ENCODE peak calls at places on chromosome 19, in four cellular contexts. Z, T, D and R are unnamed samples.

GRCh38 chr19:16628984-16629691 is 1.1 kb upstream of the MED26 start:
- DNase-seq in Z (no peak), T (no peak), D (peak), R (no peak)

GRCh38 chr19:3359850-3360493 is 6.4 kb upstream of the NFIC start:
- DNase-seq in Z (no peak), T (peak), D (no peak), R (no peak)

GRCh38 chr19:55169136-55169535 is 2.7 kb upstream of the DNAAF3 start:
- DNase-seq in Z (no peak), T (no peak), D (no peak), R (no peak)

GRCh38 chr19:42143341-42144234 is 11.3 kb upstream of the POU2F2 start:
- DNase-seq in Z (no peak), T (peak), D (no peak), R (peak)

GRCh38 chr19:46489445-46490272 is 6.0 kb downstream of the PNMA8B start:
- DNase-seq in Z (no peak), T (peak), D (no peak), R (no peak)

GRCh38 chr19:54572696-54573311 is 786 bp upstream of the LILRA2 start:
- DNase-seq in Z (no peak), T (peak), D (no peak), R (no peak)

GRCh38 chr19:53554804-53555203 is 16.9 kb downstream of the ZNF331 start:
- DNase-seq in Z (no peak), T (no peak), D (no peak), R (no peak)

GRCh38 chr19:30407310-30407709 is 35.1 kb downstream of the ZNF536 start:
- DNase-seq in Z (no peak), T (no peak), D (no peak), R (no peak)

GRCh38 chr19:1612114-1613086 is 7.1 kb upstream of the UQCR11 start:
- DNase-seq in Z (no peak), T (no peak), D (no peak), R (no peak)

GRCh38 chr19:17292301-17293074 is 10.7 kb downstream of the ABHD8 start:
- DNase-seq in Z (peak), T (peak), D (peak), R (peak)

GRCh38 chr19:46603752-46604241 is 2.7 kb downstream of the CALM3 start:
- DNase-seq in Z (no peak), T (no peak), D (no peak), R (no peak)

DNA sequence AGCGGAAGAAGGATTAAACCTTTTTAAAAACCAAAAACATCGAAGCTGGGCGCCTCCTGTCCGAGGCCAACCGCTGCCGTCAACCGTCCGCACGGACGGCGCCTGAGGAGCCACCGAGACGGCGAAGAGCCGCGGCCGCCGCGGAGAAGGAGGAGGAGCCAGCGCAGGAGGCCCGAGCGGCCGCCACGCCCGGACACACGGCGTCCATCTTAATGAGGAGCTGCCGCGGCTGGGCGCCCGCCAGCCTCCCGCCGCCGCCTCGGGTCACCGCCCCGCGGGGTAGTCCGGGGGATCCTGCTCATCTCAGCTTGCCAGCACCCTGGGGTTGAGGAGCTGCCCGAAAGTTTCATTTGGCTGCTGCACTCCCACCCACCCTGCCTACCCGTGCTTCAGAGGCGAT is 10.6 kb downstream of the ZSCAN1 start:
- DNase-seq in Z (no peak), T (no peak), D (no peak), R (no peak)
- TF ChIP-seq POLR2AphosphoS2 in Z (no peak), T (no peak), D (no peak), R (no peak)

DNA sequence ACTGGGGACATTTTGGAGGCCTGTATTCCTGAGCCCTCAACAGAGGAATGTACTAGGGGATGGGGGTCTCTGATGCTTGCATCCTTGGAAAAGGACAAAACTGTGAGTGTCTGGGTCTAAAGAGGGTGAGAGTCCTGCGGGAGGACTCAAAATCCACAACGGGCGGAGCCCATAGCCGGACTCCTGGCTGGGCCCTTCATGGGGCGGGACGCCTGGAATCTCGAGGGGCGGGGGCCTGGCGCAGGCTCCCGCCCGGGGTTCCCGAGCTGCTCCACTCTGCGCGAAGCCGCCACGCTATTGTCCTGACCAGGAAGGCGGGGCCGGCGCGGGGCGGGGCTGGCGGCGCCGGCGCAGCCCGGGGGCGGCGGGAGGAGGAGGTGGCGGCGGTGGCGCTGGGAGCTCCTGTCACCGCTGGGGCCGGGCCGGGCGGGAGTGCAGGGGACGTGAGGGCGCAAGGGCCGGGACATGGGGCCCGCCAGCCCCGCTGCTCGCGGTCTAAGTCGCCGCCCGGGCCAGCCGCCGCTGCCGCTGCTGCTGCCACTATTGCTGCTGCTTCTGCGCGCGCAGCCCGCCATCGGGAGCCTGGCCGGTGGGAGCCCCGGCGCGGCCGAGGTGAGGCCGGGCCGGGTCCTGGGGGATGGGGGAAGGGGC is at the start of gene APLP1:
- DNase-seq in Z (peak), T (peak), D (no peak), R (peak)
- TF ChIP-seq POLR2AphosphoS2 in Z (no peak), T (no peak), D (no peak), R (no peak)

GRCh38 chr19:40369797-40370196 is 20.2 kb downstream of the HIPK4 start:
- DNase-seq in Z (no peak), T (no peak), D (no peak), R (no peak)

GRCh38 chr19:40371802-40372122 is 18.2 kb downstream of the HIPK4 start:
- DNase-seq in Z (no peak), T (no peak), D (no peak), R (no peak)

GRCh38 chr19:40374084-40374483 is 15.9 kb downstream of the HIPK4 start:
- DNase-seq in Z (no peak), T (no peak), D (no peak), R (no peak)

GRCh38 chr19:40367577-40368434 is 19.3 kb downstream of the PLD3 start:
- DNase-seq in Z (no peak), T (no peak), D (no peak), R (no peak)

DNA sequence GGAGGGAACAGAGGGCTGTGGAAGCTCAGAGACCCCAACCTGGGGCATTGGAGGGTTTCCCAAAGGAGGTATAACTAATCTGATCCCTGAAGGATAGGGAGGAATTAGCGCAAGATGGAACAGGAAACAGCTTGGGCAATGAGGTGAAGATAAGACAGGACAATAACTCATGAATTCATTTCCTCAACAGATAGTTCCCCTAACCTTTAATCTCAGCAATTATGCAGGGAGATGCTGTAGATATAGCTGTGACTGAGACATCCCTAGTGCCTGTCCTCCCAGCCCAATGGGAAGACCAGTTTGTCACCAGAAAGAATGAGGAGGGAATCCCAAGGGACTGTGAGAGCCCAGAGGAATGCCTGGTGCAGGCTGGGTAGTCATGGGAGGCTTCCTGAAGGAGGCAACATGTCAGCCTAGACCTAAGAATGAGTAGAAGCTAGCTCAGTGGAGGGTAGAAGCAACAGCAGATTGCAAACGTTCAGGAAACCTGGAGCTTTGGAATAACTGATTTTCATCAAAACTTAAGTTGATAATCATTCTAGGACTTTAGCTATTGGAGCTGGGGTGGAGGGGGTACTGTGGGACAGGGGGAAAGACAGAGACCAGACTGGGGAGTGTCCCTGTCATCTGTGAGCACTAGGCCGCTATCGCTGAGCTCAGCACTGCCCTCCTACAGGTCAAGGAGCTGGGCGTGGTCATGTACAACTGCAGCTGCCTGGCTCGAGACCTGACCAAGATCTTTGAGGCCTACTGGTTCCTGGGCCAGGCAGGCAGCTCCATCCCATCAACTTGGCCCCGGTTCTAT is 18.8 kb downstream of the HIPK4 start:
- DNase-seq in Z (no peak), T (peak), D (no peak), R (no peak)
- TF ChIP-seq POLR2AphosphoS2 in Z (no peak), T (no peak), D (no peak), R (no peak)

GRCh38 chr19:34259367-34259865 is 5.1 kb downstream of the GARRE1 start:
- DNase-seq in Z (no peak), T (no peak), D (no peak), R (no peak)
- TF ChIP-seq POLR2AphosphoS2 in Z (no peak), T (no peak), D (no peak), R (no peak)

GRCh38 chr19:45094707-45095106 is 1.7 kb downstream of the PPP1R37 start:
- DNase-seq in Z (no peak), T (no peak), D (no peak), R (no peak)
- TF ChIP-seq POLR2AphosphoS2 in Z (no peak), T (no peak), D (no peak), R (no peak)

DNA sequence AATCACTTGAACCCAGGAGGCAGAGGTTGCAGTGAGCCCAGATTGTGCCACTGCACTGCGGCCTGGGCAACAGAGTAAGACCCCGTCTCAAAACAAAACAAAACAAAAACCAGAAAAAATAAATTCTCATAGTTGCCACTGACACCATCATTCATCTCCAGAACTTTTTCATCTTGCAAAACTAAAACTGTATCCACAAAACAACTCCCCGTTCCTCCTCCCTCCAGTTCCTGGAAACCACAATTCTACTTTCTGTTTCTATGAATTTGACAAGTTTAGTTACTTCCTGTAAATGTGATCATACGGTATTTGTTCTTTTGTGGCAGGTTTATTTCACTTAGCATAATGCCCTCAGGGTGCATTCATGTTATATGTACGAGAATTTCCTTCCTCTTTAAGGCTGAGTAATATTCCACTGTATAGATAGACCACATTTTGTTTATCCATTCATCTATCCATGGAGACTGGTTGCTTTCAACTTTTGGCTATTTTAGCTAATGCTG is 13.2 kb upstream of the ADGRE5 start:
- DNase-seq in Z (no peak), T (peak), D (no peak), R (no peak)
- TF ChIP-seq POLR2AphosphoS2 in Z (no peak), T (no peak), D (no peak), R (no peak)

DNA sequence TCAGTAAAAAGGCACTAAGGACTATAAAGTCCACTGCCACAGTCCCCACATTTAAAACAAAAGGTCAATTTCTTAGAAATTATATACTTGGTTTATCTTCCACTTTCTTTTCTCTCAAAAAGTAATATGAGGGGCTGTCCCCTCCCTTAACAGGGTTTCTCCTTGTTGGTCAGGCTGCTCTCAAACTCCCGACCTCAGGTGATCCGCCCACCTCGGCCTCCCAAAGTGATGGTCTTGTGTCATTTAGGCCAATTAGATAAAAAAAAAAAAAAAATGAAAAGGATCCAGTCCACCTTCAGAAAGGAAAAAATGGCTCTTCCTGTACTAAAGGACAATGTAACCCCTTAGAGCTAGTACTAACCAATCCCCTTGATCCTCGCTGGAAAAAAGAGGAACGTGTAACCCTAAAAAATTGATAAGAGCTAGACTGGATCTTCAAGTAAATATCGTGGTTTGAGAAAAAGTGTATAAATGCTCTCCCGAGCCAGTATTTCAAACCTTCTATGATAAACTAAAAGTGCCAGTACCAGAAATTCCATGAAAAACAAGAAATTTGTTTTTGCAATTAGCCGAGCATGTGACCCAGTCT is 9.0 kb upstream of the CD70 start:
- DNase-seq in Z (no peak), T (no peak), D (no peak), R (no peak)
- TF ChIP-seq POLR2AphosphoS2 in Z (no peak), T (no peak), D (no peak), R (no peak)